ENCODE peak calls at places on chromosomes 1 and 21, in four cellular contexts. I is iPS-NIHi11, T is uterus, W is RPMI8226. H is an unnamed sample.

GRCh38 chr1:111702504-111703050 is 36.6 kb downstream of the INKA2 start:
- DNase-seq in I (no peak), T (no peak), W (no peak), H (no peak)

GRCh38 chr1:1206376-1207253 is at the start of gene TNFRSF18:
- DNase-seq in I (peak), T (no peak), W (peak), H (no peak)

GRCh38 chr1:54652172-54652571 is 10.6 kb downstream of the MROH7 start:
- DNase-seq in I (no peak), T (no peak), W (no peak), H (no peak)

GRCh38 chr1:224589006-224589405 is 27.1 kb upstream of the CNIH3 start:
- DNase-seq in I (no peak), T (no peak), W (no peak), H (no peak)

GRCh38 chr1:162003825-162004205 is 19.9 kb downstream of the OLFML2B start:
- DNase-seq in I (no peak), T (no peak), W (peak), H (peak)

GRCh38 chr1:3702990-3703728 is 49.1 kb upstream of the CCDC27 start:
- DNase-seq in I (no peak), T (no peak), W (no peak), H (peak)

GRCh38 chr21:31911138-31911907 is 38.5 kb downstream of the HUNK start:
- DNase-seq in I (no peak), T (no peak), W (no peak), H (peak)

GRCh38 chr21:46110499-46111192 is 12.7 kb downstream of the COL6A2 start:
- DNase-seq in I (peak), T (peak), W (no peak), H (no peak)

GRCh38 chr1:164565356-164565755 is 6.4 kb downstream of the PBX1 start:
- DNase-seq in I (no peak), T (no peak), W (no peak), H (no peak)

GRCh38 chr1:39115271-39116110 is 89.0 kb upstream of the MACF1 start:
- DNase-seq in I (no peak), T (no peak), W (no peak), H (no peak)

GRCh38 chr1:8858112-8858668 is 20.3 kb downstream of the ENO1 start:
- DNase-seq in I (no peak), T (no peak), W (no peak), H (no peak)

GRCh38 chr1:119674835-119675289 is 26.8 kb upstream of the ZNF697 start:
- DNase-seq in I (peak), T (peak), W (no peak), H (peak)

GRCh38 chr1:40385437-40386310 is 12.1 kb downstream of the SMAP2 start:
- DNase-seq in I (no peak), T (no peak), W (peak), H (no peak)

GRCh38 chr1:244796719-244797406 is 38.6 kb upstream of the COX20 start:
- DNase-seq in I (peak), T (peak), W (peak), H (peak)

GRCh38 chr1:204647114-204647804 is 38.3 kb downstream of the LRRN2 start:
- DNase-seq in I (peak), T (no peak), W (peak), H (peak)

GRCh38 chr21:37166733-37167132 is 93.7 kb downstream of the TTC3 start:
- DNase-seq in I (peak), T (no peak), W (peak), H (peak)

GRCh38 chr1:50853325-50853724 is 106.7 kb downstream of the FAF1 start:
- DNase-seq in I (no peak), T (no peak), W (no peak), H (no peak)

GRCh38 chr21:43025636-43026180 is 49.9 kb downstream of the CBS start:
- DNase-seq in I (peak), T (no peak), W (no peak), H (no peak)

GRCh38 chr21:42716074-42716473 is 62.7 kb downstream of the PDE9A start:
- DNase-seq in I (no peak), T (no peak), W (no peak), H (no peak)

GRCh38 chr1:184930645-184931044 is 43.7 kb downstream of the NIBAN1 start:
- DNase-seq in I (no peak), T (no peak), W (no peak), H (no peak)

H was measured in HTR-8/SVneo.